ENCODE peak calls at places on chromosomes 5 and 9, in ten cellular contexts. K, Q, E, C, A, B, Z, T, O and H are unnamed samples.
A peak's percentile ranks its signal among the peaks of the same experiment; 100 is the strongest.

GRCh38 chr9:72442212-72442607 is 77.2 kb upstream of the ZFAND5 start:
- DNase-seq in T (peak; percentile 44), A (no peak), B (no peak), Q (no peak), K (peak; percentile 48), E (peak; percentile 93), O (peak; percentile 93), Z (no peak), C (no peak), H (no peak)

GRCh38 chr9:36623280-36623679 is 50.6 kb downstream of the MELK start:
- DNase-seq in K (no peak), O (peak; percentile 52), B (no peak), Z (no peak), E (peak; percentile 47), T (no peak), A (no peak), C (no peak), Q (no peak), H (no peak)

GRCh38 chr5:586751-587285 is 25.3 kb upstream of the CEP72 start:
- DNase-seq in O (no peak), B (no peak), A (no peak), Q (no peak), K (no peak), E (no peak), Z (no peak), T (peak; percentile 29), C (no peak), H (no peak)

GRCh38 chr5:76527685-76528161 is 95.5 kb downstream of the F2RL2 start:
- DNase-seq in O (no peak), K (peak; percentile 87), Z (no peak), E (no peak), C (no peak), A (no peak), B (no peak), Q (no peak), T (no peak), H (no peak)

GRCh38 chr5:171317225-171317624 is 8.2 kb downstream of the TLX3 start:
- DNase-seq in T (no peak), O (no peak), C (no peak), A (no peak), E (no peak), Z (no peak), B (no peak), Q (no peak), K (no peak), H (no peak)

GRCh38 chr5:134371834-134372340 is 518 bp downstream of the UBE2B start:
- DNase-seq in O (peak; percentile 41), Z (peak; percentile 33), T (peak; percentile 89), K (peak; percentile 69), A (peak; percentile 13), Q (no peak), E (peak; percentile 26), C (peak; percentile 73), B (peak; percentile 28), H (peak; percentile 38)

GRCh38 chr5:38420691-38421395 is 135.6 kb downstream of the LIFR start:
- DNase-seq in B (no peak), A (peak; percentile 32), C (peak; percentile 55), O (peak; percentile 88), E (peak; percentile 65), Q (peak; percentile 36), K (peak; percentile 70), Z (peak; percentile 21), T (peak; percentile 70), H (peak; percentile 38)

GRCh38 chr5:169609716-169610115 is 26.1 kb downstream of the SPDL1 start:
- DNase-seq in A (no peak), Z (no peak), K (no peak), B (no peak), T (peak; percentile 7), C (no peak), E (no peak), O (no peak), Q (no peak), H (no peak)